ENCODE peak calls at places on chromosomes 11 and 22, in six cellular contexts. One of them, this sample, is unnamed.

GRCh38 chr22:28506207-28506606 is 173.4 kb downstream of the TTC28 start:
- DNase-seq in body of pancreas: no peak
- DNase-seq in uterus: no peak
- DNase-seq in sigmoid colon: no peak
- DNase-seq in IMR-90: no peak
- DNase-seq in HCT116: no peak
- DNase-seq in this sample: no peak

GRCh38 chr11:119540370-119541125 is 117.6 kb upstream of the THY1 start:
- DNase-seq in IMR-90: no peak
- DNase-seq in uterus: no peak
- DNase-seq in HCT116: no peak
- DNase-seq in sigmoid colon: no peak
- DNase-seq in body of pancreas: no peak
- DNase-seq in this sample: no peak

GRCh38 chr22:30005213-30005857 is 74.9 kb upstream of the HORMAD2 start:
- DNase-seq in HCT116: peak; percentile 39
- DNase-seq in IMR-90: peak; percentile 68
- DNase-seq in uterus: peak; percentile 71
- DNase-seq in sigmoid colon: peak; percentile 81
- DNase-seq in body of pancreas: peak; percentile 81
- DNase-seq in this sample: no peak

GRCh38 chr11:34243620-34244493 is 114.0 kb downstream of the ABTB2 start:
- DNase-seq in IMR-90: peak; percentile 77
- DNase-seq in body of pancreas: peak; percentile 67
- DNase-seq in sigmoid colon: no peak
- DNase-seq in HCT116: peak; percentile 71
- DNase-seq in uterus: no peak
- DNase-seq in this sample: no peak

GRCh38 chr11:32088117-32088941 is 2.5 kb upstream of the RCN1 start:
- DNase-seq in HCT116: no peak
- DNase-seq in sigmoid colon: no peak
- DNase-seq in uterus: peak; percentile 39
- DNase-seq in body of pancreas: peak; percentile 74
- DNase-seq in IMR-90: peak; percentile 91
- DNase-seq in this sample: no peak

GRCh38 chr22:31629741-31630184 is 32.3 kb downstream of the PISD start:
- DNase-seq in body of pancreas: no peak
- DNase-seq in HCT116: no peak
- DNase-seq in sigmoid colon: no peak
- DNase-seq in uterus: no peak
- DNase-seq in IMR-90: no peak
- DNase-seq in this sample: no peak

GRCh38 chr22:36010090-36010489 is 18.5 kb downstream of the RBFOX2 start:
- DNase-seq in uterus: no peak
- DNase-seq in IMR-90: no peak
- DNase-seq in HCT116: no peak
- DNase-seq in sigmoid colon: no peak
- DNase-seq in body of pancreas: peak; percentile 84
- DNase-seq in this sample: no peak

GRCh38 chr11:58980159-58980843 is 41.0 kb downstream of the GLYATL1 start:
- DNase-seq in uterus: no peak
- DNase-seq in sigmoid colon: no peak
- DNase-seq in IMR-90: no peak
- DNase-seq in HCT116: no peak
- DNase-seq in body of pancreas: no peak
- DNase-seq in this sample: no peak

GRCh38 chr22:36194971-36195370 is 6.6 kb downstream of the APOL4 start:
- DNase-seq in sigmoid colon: peak; percentile 88
- DNase-seq in IMR-90: peak; percentile 77
- DNase-seq in uterus: peak; percentile 74
- DNase-seq in HCT116: peak; percentile 22
- DNase-seq in body of pancreas: peak; percentile 53
- DNase-seq in this sample: no peak

GRCh38 chr11:120337133-120337895 is 1.1 kb downstream of the ARHGEF12 start:
- DNase-seq in IMR-90: no peak
- DNase-seq in uterus: peak; percentile 49
- DNase-seq in sigmoid colon: peak; percentile 68
- DNase-seq in HCT116: no peak
- DNase-seq in body of pancreas: peak; percentile 56
- DNase-seq in this sample: no peak

GRCh38 chr11:112797653-112798293 is 163.4 kb upstream of the NCAM1 start:
- DNase-seq in IMR-90: no peak
- DNase-seq in sigmoid colon: no peak
- DNase-seq in uterus: no peak
- DNase-seq in HCT116: no peak
- DNase-seq in body of pancreas: peak; percentile 35
- DNase-seq in this sample: no peak

GRCh38 chr11:6437993-6438392 is 2.8 kb downstream of the HPX start:
- DNase-seq in IMR-90: no peak
- DNase-seq in sigmoid colon: no peak
- DNase-seq in uterus: no peak
- DNase-seq in body of pancreas: no peak
- DNase-seq in HCT116: no peak
- DNase-seq in this sample: no peak

GRCh38 chr11:73184953-73185671 is 33.0 kb upstream of the P2RY2 start:
- DNase-seq in HCT116: peak; percentile 40
- DNase-seq in IMR-90: peak; percentile 33
- DNase-seq in uterus: no peak
- DNase-seq in sigmoid colon: peak; percentile 71
- DNase-seq in body of pancreas: peak; percentile 73
- DNase-seq in this sample: no peak

GRCh38 chr22:18998998-18999397 is 62.9 kb upstream of the PRODH start:
- DNase-seq in IMR-90: no peak
- DNase-seq in uterus: no peak
- DNase-seq in HCT116: no peak
- DNase-seq in body of pancreas: no peak
- DNase-seq in sigmoid colon: no peak
- DNase-seq in this sample: no peak

GRCh38 chr22:49261616-49262015 is 566.1 kb downstream of the BRD1 start:
- DNase-seq in HCT116: no peak
- DNase-seq in sigmoid colon: no peak
- DNase-seq in IMR-90: no peak
- DNase-seq in body of pancreas: no peak
- DNase-seq in uterus: no peak
- DNase-seq in this sample: no peak

GRCh38 chr11:16097543-16097942 is 258.8 kb downstream of the SOX6 start:
- DNase-seq in uterus: no peak
- DNase-seq in sigmoid colon: no peak
- DNase-seq in IMR-90: no peak
- DNase-seq in body of pancreas: peak; percentile 19
- DNase-seq in HCT116: no peak
- DNase-seq in this sample: no peak

GRCh38 chr22:45007247-45007945 is 2.4 kb downstream of the PHF21B start:
- DNase-seq in body of pancreas: peak; percentile 33
- DNase-seq in sigmoid colon: no peak
- DNase-seq in uterus: peak; percentile 50
- DNase-seq in HCT116: no peak
- DNase-seq in IMR-90: peak; percentile 27
- DNase-seq in this sample: no peak

GRCh38 chr11:114563077-114563476 is 3.4 kb upstream of the NXPE1 start:
- DNase-seq in HCT116: peak; percentile 27
- DNase-seq in IMR-90: peak; percentile 8
- DNase-seq in sigmoid colon: no peak
- DNase-seq in uterus: no peak
- DNase-seq in body of pancreas: no peak
- DNase-seq in this sample: no peak

GRCh38 chr11:120211522-120212258 is 858 bp downstream of the OAF start:
- DNase-seq in body of pancreas: no peak
- DNase-seq in uterus: no peak
- DNase-seq in HCT116: no peak
- DNase-seq in IMR-90: no peak
- DNase-seq in sigmoid colon: no peak
- DNase-seq in this sample: no peak

DNA sequence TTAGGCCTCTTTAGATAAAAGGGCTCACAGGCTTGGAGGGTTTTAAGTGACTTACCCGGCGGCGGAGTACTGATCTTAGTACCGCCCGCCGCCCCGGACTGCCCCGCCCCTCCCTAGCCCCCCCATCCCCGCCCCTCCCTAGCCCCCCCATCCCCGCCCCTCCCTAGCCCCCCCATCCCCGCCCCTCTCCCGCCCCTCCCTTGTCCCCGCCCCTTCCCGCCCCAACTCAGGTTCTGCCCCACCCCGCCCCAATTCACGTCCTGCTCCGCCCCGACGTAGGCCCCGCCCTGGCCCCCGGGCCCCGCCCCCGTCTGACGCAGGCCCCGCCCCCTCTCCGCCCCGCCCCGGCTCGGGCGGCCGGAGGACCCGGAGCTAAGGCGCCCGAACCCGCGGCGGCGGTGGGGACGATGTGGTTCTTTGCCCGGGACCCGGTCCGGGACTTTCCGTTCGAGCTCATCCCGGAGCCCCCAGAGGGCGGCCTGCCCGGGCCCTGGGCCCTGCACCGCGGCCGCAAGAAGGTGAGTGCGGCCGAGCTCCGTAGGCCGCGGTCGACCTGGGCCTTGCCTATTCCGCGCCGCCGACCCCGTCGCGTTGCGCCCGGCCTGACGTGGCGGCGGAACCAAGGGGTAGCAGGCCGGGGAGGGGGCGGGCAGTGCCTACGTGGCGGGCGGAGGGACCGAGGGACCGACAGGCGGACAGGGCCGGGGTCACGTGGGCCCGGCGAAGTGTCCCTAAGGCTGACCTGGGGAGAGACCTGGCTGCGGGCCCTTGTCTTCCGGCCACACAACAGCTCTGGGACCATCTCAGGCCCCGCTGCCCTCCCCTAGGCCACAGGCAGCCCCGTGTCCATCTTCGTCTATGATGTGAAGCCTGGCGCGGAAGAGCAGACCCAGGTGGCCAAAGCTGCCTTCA is at the start of gene SCYL1:
- DNase-seq in uterus: peak; percentile 86
- DNase-seq in IMR-90: peak; percentile 79
- DNase-seq in sigmoid colon: peak; percentile 93
- DNase-seq in body of pancreas: peak; percentile 81
- DNase-seq in HCT116: no peak
- DNase-seq in this sample: peak; percentile 46
- TF ChIP-seq POLR2A in uterus: peak; percentile 9
- TF ChIP-seq POLR2A in IMR-90: peak; percentile 90
- TF ChIP-seq POLR2A in sigmoid colon: peak; percentile 49
- TF ChIP-seq POLR2A in body of pancreas: peak; percentile 75
- TF ChIP-seq POLR2A in HCT116: no peak
- TF ChIP-seq POLR2A in this sample: no peak

GRCh38 chr22:25110596-25110845 is 89.1 kb upstream of the CRYBB3 start:
- DNase-seq in HCT116: no peak
- DNase-seq in body of pancreas: no peak
- DNase-seq in sigmoid colon: no peak
- DNase-seq in IMR-90: no peak
- DNase-seq in uterus: no peak
- DNase-seq in this sample: no peak
- H3K27ac ChIP-seq in HCT116: peak overlapping the region; percentile 55
- H3K27ac ChIP-seq in body of pancreas: peak overlapping the region; percentile 89
- H3K27ac ChIP-seq in sigmoid colon: no peak overlapping the region
- H3K27ac ChIP-seq in IMR-90: no peak overlapping the region
- H3K27ac ChIP-seq in uterus: no peak overlapping the region
- H3K27ac ChIP-seq in this sample: peak overlapping the region; percentile 83

DNA sequence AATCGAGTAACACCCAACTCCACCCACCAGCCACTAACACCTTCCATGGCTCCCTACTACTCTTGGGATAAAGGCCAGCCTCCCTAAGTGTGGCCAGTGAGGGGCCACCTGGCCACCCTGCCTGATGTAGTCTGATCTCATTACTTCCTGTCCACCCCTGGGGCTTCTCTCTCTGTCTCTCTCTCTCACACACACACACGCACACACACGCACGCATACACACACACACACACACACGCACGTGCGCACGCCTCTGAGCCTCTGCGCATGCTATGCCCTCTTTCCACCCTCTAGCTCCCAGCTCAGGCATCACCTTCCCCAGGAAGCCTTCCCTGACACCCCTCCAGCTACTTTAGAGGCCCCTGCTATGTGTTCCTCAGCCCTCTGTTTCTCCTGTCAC is 3.9 kb downstream of the MFNG start:
- DNase-seq in IMR-90: peak; percentile 8
- DNase-seq in sigmoid colon: no peak
- DNase-seq in body of pancreas: no peak
- DNase-seq in HCT116: no peak
- DNase-seq in uterus: no peak
- DNase-seq in this sample: no peak
- H3K4me1 ChIP-seq in IMR-90: peaks cover 11% of the 10 kb centered on the region
- H3K4me1 ChIP-seq in sigmoid colon: peaks cover 9% of the 10 kb centered on the region
- H3K4me1 ChIP-seq in body of pancreas: peaks cover 13% of the 10 kb centered on the region
- H3K4me1 ChIP-seq in HCT116: peaks cover 23% of the 10 kb centered on the region
- H3K4me1 ChIP-seq in uterus: peaks cover 4% of the 10 kb centered on the region
- H3K4me1 ChIP-seq in this sample: peaks cover 24% of the 10 kb centered on the region

DNA sequence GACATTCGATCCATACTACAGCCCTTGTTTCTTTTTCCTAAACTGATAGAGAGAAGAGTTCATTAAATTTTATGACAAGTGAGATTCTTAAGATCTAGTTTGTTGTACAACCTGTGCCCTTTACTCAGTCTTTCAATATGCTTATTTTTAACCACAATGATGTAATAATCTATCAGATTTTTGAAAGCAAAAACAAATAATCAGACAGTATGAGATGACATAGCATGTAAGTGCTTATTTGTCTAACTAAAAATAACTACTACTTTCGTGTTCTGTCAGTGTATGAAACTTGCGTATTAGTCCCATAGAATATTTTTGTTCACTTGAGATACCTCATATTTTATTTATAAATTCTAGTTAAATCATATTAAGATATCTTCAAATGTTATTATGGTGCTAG is 33.2 kb downstream of the RAB39A start:
- DNase-seq in body of pancreas: no peak
- DNase-seq in IMR-90: no peak
- DNase-seq in uterus: no peak
- DNase-seq in sigmoid colon: no peak
- DNase-seq in HCT116: no peak
- DNase-seq in this sample: no peak
- TF ChIP-seq POLR2A in body of pancreas: no peak
- TF ChIP-seq POLR2A in IMR-90: no peak
- TF ChIP-seq POLR2A in uterus: no peak
- TF ChIP-seq POLR2A in sigmoid colon: no peak
- TF ChIP-seq POLR2A in HCT116: no peak
- TF ChIP-seq POLR2A in this sample: no peak

GRCh38 chr22:23219787-23220484 is 39.6 kb downstream of the BCR start:
- DNase-seq in body of pancreas: peak; percentile 40
- DNase-seq in sigmoid colon: no peak
- DNase-seq in uterus: no peak
- DNase-seq in HCT116: no peak
- DNase-seq in IMR-90: peak; percentile 61
- DNase-seq in this sample: no peak

GRCh38 chr22:23217171-23218052 is 37.1 kb downstream of the BCR start:
- DNase-seq in HCT116: no peak
- DNase-seq in IMR-90: no peak
- DNase-seq in sigmoid colon: no peak
- DNase-seq in body of pancreas: no peak
- DNase-seq in uterus: no peak
- DNase-seq in this sample: no peak

GRCh38 chr22:23219317-23219716 is 39.0 kb downstream of the BCR start:
- DNase-seq in sigmoid colon: no peak
- DNase-seq in HCT116: no peak
- DNase-seq in uterus: no peak
- DNase-seq in body of pancreas: no peak
- DNase-seq in IMR-90: no peak
- DNase-seq in this sample: no peak

GRCh38 chr22:23218053-23218866 is 38.0 kb downstream of the BCR start:
- DNase-seq in HCT116: no peak
- DNase-seq in IMR-90: no peak
- DNase-seq in uterus: no peak
- DNase-seq in body of pancreas: peak; percentile 39
- DNase-seq in sigmoid colon: no peak
- DNase-seq in this sample: no peak

GRCh38 chr22:23218867-23219251 is 38.5 kb downstream of the BCR start:
- DNase-seq in body of pancreas: peak; percentile 63
- DNase-seq in uterus: no peak
- DNase-seq in HCT116: no peak
- DNase-seq in IMR-90: peak; percentile 62
- DNase-seq in sigmoid colon: no peak
- DNase-seq in this sample: no peak
- H3K27ac ChIP-seq in body of pancreas: peak overlapping the region; percentile 57
- H3K27ac ChIP-seq in uterus: peak overlapping the region; percentile 40
- H3K27ac ChIP-seq in HCT116: no peak overlapping the region
- H3K27ac ChIP-seq in IMR-90: peak overlapping the region; percentile 66
- H3K27ac ChIP-seq in sigmoid colon: no peak overlapping the region
- H3K27ac ChIP-seq in this sample: no peak overlapping the region

GRCh38 chr22:37233751-37234631 is 10.1 kb downstream of the RAC2 start:
- DNase-seq in IMR-90: no peak
- DNase-seq in HCT116: no peak
- DNase-seq in uterus: no peak
- DNase-seq in body of pancreas: no peak
- DNase-seq in sigmoid colon: no peak
- DNase-seq in this sample: no peak
- H3K4me1 ChIP-seq in IMR-90: peaks cover 13% of the 10 kb centered on the region
- H3K4me1 ChIP-seq in HCT116: peaks cover 16% of the 10 kb centered on the region
- H3K4me1 ChIP-seq in uterus: no peaks in the 10 kb centered on the region
- H3K4me1 ChIP-seq in body of pancreas: peaks cover 15% of the 10 kb centered on the region
- H3K4me1 ChIP-seq in sigmoid colon: no peaks in the 10 kb centered on the region
- H3K4me1 ChIP-seq in this sample: peaks cover 47% of the 10 kb centered on the region

This sample was measured in esophagus squamous epithelium.